ENCODE peak calls at places on chromosome 14, in five cellular contexts. H, C, M, X and I are unnamed samples.
A peak's percentile ranks its signal among the peaks of the same experiment; 100 is the strongest.

GRCh38 chr14:70808023-70808401 is 1.3 kb downstream of the MAP3K9 start:
- DNase-seq in C (no peak), H (no peak), M (no peak), X (peak; percentile 49), I (no peak)

GRCh38 chr14:33525626-33526025 is 425.2 kb downstream of the EGLN3 start:
- DNase-seq in H (no peak), X (no peak), M (no peak), C (no peak), I (peak; percentile 48)

GRCh38 chr14:101122114-101122854 is 218.8 kb upstream of the RTL1 start:
- DNase-seq in H (peak; percentile 61), C (no peak), M (no peak), X (no peak), I (no peak)

GRCh38 chr14:88791629-88792571 is 853 bp downstream of the EML5 start:
- DNase-seq in H (peak; percentile 82), M (peak; percentile 13), C (no peak), X (no peak), I (no peak)

GRCh38 chr14:22339277-22339676 is 249.7 kb downstream of the DAD1 start:
- DNase-seq in X (no peak), H (no peak), M (no peak), C (no peak), I (no peak)

GRCh38 chr14:58584383-58584782 is 53.4 kb upstream of the DACT1 start:
- DNase-seq in H (no peak), M (no peak), X (no peak), C (no peak), I (no peak)

GRCh38 chr14:34997762-34998161 is 15.0 kb downstream of the SRP54 start:
- DNase-seq in C (no peak), M (no peak), H (no peak), X (no peak), I (no peak)

GRCh38 chr14:93072659-93073365 is 42.9 kb downstream of the ITPK1 start:
- DNase-seq in C (no peak), M (no peak), X (no peak), H (peak; percentile 85), I (no peak)

GRCh38 chr14:56487761-56488160 is 91.8 kb upstream of the TMEM260 start:
- DNase-seq in M (no peak), H (no peak), C (no peak), X (no peak), I (no peak)

GRCh38 chr14:94593376-94593748 is 12.1 kb downstream of the SERPINA5 start:
- DNase-seq in X (no peak), C (no peak), M (no peak), H (no peak), I (no peak)

GRCh38 chr14:41830679-41831078 is 224.0 kb downstream of the LRFN5 start:
- DNase-seq in C (no peak), M (no peak), X (no peak), H (no peak), I (no peak)

GRCh38 chr14:104095426-104096310 is 10.2 kb downstream of the ASPG start:
- DNase-seq in M (no peak), C (no peak), H (peak; percentile 67), X (no peak), I (no peak)

GRCh38 chr14:105420141-105420975 is 731 bp downstream of the MTA1 start:
- DNase-seq in X (no peak), C (no peak), H (peak; percentile 80), M (no peak), I (no peak)

GRCh38 chr14:82855912-82856381 is 1322.3 kb upstream of the SEL1L start:
- DNase-seq in M (no peak), X (no peak), H (no peak), C (no peak), I (no peak)

GRCh38 chr14:95292660-95293425 is 26.9 kb downstream of the CLMN start:
- DNase-seq in H (no peak), C (no peak), X (no peak), M (no peak), I (no peak)

GRCh38 chr14:60188115-60188514 is 22.9 kb upstream of the DHRS7 start:
- DNase-seq in C (no peak), M (no peak), X (no peak), H (no peak), I (no peak)

GRCh38 chr14:96965885-96966595 is 168.9 kb downstream of the VRK1 start:
- DNase-seq in C (no peak), M (no peak), H (no peak), X (no peak), I (no peak)

GRCh38 chr14:94769413-94770250 is at the start of gene GSC:
- DNase-seq in H (peak; percentile 82), M (no peak), X (no peak), C (no peak), I (no peak)